ENCODE peak calls at places on chromosomes 11 and 22, in nine cellular contexts. H is mammary epithelial cell, D is upper lobe of left lung, X is AG04449, M is spleen, E is left ventricle myocardium inferior, K is choroid plexus epithelial cell, B is BJ, L is cardiac muscle cell. G is an unnamed sample.

GRCh38 chr11:71251761-71252433 is 480 bp downstream of the SHANK2 start:
- DNase-seq in H (no peak), D (peak), X (no peak), M (peak), E (no peak), K (no peak), B (no peak), L (peak), G (no peak)

GRCh38 chr11:100882957-100883356 is 195.9 kb downstream of the ARHGAP42 start:
- DNase-seq in H (no peak), D (no peak), X (no peak), M (no peak), E (no peak), K (no peak), B (no peak), L (no peak), G (no peak)

GRCh38 chr22:23121026-23121823 is 20.6 kb downstream of the RSPH14 start:
- DNase-seq in H (no peak), D (no peak), X (no peak), M (no peak), E (no peak), K (no peak), B (no peak), L (no peak), G (no peak)

GRCh38 chr11:31815743-31816466 is 4.8 kb upstream of the PAX6 start:
- DNase-seq in H (no peak), D (peak), X (no peak), M (peak), E (no peak), K (no peak), B (no peak), L (no peak), G (no peak)

GRCh38 chr11:58788355-58789023 is 56.0 kb downstream of the GLYATL2 start:
- DNase-seq in H (peak), D (no peak), X (no peak), M (no peak), E (no peak), K (peak), B (no peak), L (peak), G (no peak)

GRCh38 chr11:81959341-81959740 is 774.3 kb downstream of the FAM181B start:
- DNase-seq in H (no peak), D (no peak), X (no peak), M (no peak), E (no peak), K (peak), B (no peak), L (no peak), G (no peak)

GRCh38 chr22:41845380-41846267 is 12.7 kb downstream of the SREBF2 start:
- DNase-seq in H (no peak), D (no peak), X (no peak), M (no peak), E (no peak), K (no peak), B (no peak), L (no peak), G (no peak)

GRCh38 chr11:124751741-124752470 is at the start of gene VSIG2:
- DNase-seq in H (no peak), D (peak), X (no peak), M (peak), E (no peak), K (no peak), B (no peak), L (no peak), G (no peak)

GRCh38 chr11:16981651-16982194 is 32.5 kb downstream of the PLEKHA7 start:
- DNase-seq in H (peak), D (no peak), X (no peak), M (peak), E (no peak), K (peak), B (peak), L (peak), G (no peak)

GRCh38 chr11:126635511-126635910 is 280.0 kb downstream of the ST3GAL4 start:
- DNase-seq in H (no peak), D (no peak), X (no peak), M (no peak), E (no peak), K (no peak), B (no peak), L (no peak), G (no peak)

GRCh38 chr11:103907548-103908455 is 128.6 kb upstream of the DDI1 start:
- DNase-seq in H (peak), D (no peak), X (no peak), M (no peak), E (no peak), K (peak), B (no peak), L (peak), G (no peak)

GRCh38 chr22:19571207-19571795 is 47.1 kb upstream of the CLDN5 start:
- DNase-seq in H (no peak), D (no peak), X (no peak), M (no peak), E (no peak), K (peak), B (no peak), L (peak), G (no peak)

GRCh38 chr11:78691215-78691614 is 116.6 kb upstream of the NARS2 start:
- DNase-seq in H (no peak), D (no peak), X (no peak), M (no peak), E (no peak), K (no peak), B (no peak), L (no peak), G (no peak)

GRCh38 chr22:49063040-49063329 is 764.7 kb downstream of the BRD1 start:
- DNase-seq in H (no peak), D (no peak), X (no peak), M (no peak), E (no peak), K (no peak), B (no peak), L (no peak), G (no peak)

GRCh38 chr11:90722552-90723190 is 499.8 kb upstream of the CHORDC1 start:
- DNase-seq in H (peak), D (no peak), X (no peak), M (no peak), E (no peak), K (peak), B (no peak), L (peak), G (no peak)

GRCh38 chr11:115197433-115197832 is 306.8 kb downstream of the CADM1 start:
- DNase-seq in H (peak), D (no peak), X (no peak), M (no peak), E (no peak), K (no peak), B (no peak), L (no peak), G (no peak)

GRCh38 chr11:76107946-76108345 is 98.4 kb downstream of the WNT11 start:
- DNase-seq in H (no peak), D (no peak), X (no peak), M (no peak), E (no peak), K (no peak), B (no peak), L (no peak), G (no peak)

GRCh38 chr11:75262961-75263852 is 22.6 kb downstream of the TPBGL start:
- DNase-seq in H (no peak), D (no peak), X (no peak), M (peak), E (no peak), K (no peak), B (no peak), L (no peak), G (no peak)

GRCh38 chr11:60987577-60988277 is 16.2 kb downstream of the CD6 start:
- DNase-seq in H (no peak), D (no peak), X (no peak), M (no peak), E (no peak), K (no peak), B (no peak), L (no peak), G (no peak)

GRCh38 chr22:24992946-24993345 is 40.4 kb downstream of the KIAA1671 start:
- DNase-seq in H (no peak), D (no peak), X (no peak), M (no peak), E (no peak), K (no peak), B (no peak), L (no peak), G (no peak)

GRCh38 chr11:1338201-1339065 is 29.0 kb upstream of the TOLLIP start:
- DNase-seq in H (no peak), D (no peak), X (no peak), M (no peak), E (no peak), K (no peak), B (no peak), L (no peak), G (peak)

GRCh38 chr11:109697140-109697843 is 275.3 kb downstream of the C11orf87 start:
- DNase-seq in H (peak), D (peak), X (no peak), M (peak), E (no peak), K (peak), B (no peak), L (peak), G (no peak)

GRCh38 chr11:72629266-72629665 is 45.0 kb downstream of the PDE2A start:
- DNase-seq in H (no peak), D (no peak), X (no peak), M (no peak), E (peak), K (no peak), B (no peak), L (no peak), G (no peak)

GRCh38 chr22:30079952-30080533 is at the start of gene HORMAD2:
- DNase-seq in H (no peak), D (peak), X (no peak), M (no peak), E (no peak), K (peak), B (no peak), L (peak), G (no peak)

GRCh38 chr11:75291741-75292140 is 51.2 kb downstream of the TPBGL start:
- DNase-seq in H (no peak), D (no peak), X (no peak), M (no peak), E (no peak), K (no peak), B (no peak), L (no peak), G (no peak)

GRCh38 chr11:61350336-61350735 is 11.3 kb downstream of the CYB561A3 start:
- DNase-seq in H (no peak), D (no peak), X (no peak), M (no peak), E (no peak), K (no peak), B (no peak), L (no peak), G (no peak)

GRCh38 chr11:42972741-42973140 is 339.1 kb upstream of the API5 start:
- DNase-seq in H (no peak), D (no peak), X (no peak), M (no peak), E (no peak), K (no peak), B (no peak), L (no peak), G (no peak)

GRCh38 chr22:20551805-20552449 is 44.5 kb downstream of the MED15 start:
- DNase-seq in H (no peak), D (no peak), X (no peak), M (peak), E (no peak), K (peak), B (no peak), L (peak), G (no peak)

GRCh38 chr11:108927791-108928545 is 263.1 kb downstream of the DDX10 start:
- DNase-seq in H (no peak), D (no peak), X (no peak), M (no peak), E (no peak), K (peak), B (no peak), L (no peak), G (no peak)

GRCh38 chr11:12271241-12271640 is 106.1 kb upstream of the PARVA start:
- DNase-seq in H (no peak), D (peak), X (no peak), M (no peak), E (no peak), K (no peak), B (no peak), L (no peak), G (no peak)

GRCh38 chr11:45266693-45267451 is 19.3 kb downstream of the SYT13 start:
- DNase-seq in H (no peak), D (no peak), X (no peak), M (no peak), E (no peak), K (no peak), B (no peak), L (no peak), G (no peak)

GRCh38 chr22:37169947-37170688 is 17.9 kb downstream of the C1QTNF6 start:
- DNase-seq in H (no peak), D (no peak), X (no peak), M (peak), E (no peak), K (no peak), B (no peak), L (no peak), G (no peak)

GRCh38 chr11:22331771-22332170 is 6.4 kb upstream of the SLC17A6 start:
- DNase-seq in H (no peak), D (no peak), X (no peak), M (no peak), E (no peak), K (peak), B (no peak), L (no peak), G (no peak)

DNA sequence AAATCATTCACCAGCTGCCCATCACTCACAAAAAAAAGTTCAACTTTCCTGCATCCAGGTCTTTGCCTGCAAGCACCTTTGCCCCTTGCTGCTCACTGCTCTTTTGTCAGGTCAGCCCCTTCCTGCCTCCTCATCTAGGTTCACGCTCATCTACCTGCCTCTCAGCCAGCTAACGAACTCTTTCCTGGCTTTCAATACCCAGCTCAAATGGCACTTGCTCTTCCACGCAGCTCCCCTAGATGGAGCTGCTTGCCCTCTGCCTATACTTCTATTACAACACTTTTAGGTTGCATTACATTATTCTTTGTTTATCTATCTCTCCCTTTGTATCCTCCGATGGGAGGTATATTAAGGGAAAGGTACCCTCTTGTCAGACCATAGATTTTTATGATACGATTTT is 78.9 kb upstream of the TBCEL start:
- DNase-seq in H (no peak), D (no peak), X (no peak), M (no peak), E (no peak), K (no peak), B (no peak), L (no peak), G (no peak)
- TF ChIP-seq CTCF in H (peak), D (no peak), X (no peak), M (no peak), E (peak), K (peak), B (peak), L (no peak), G (no peak)

GRCh38 chr11:64312947-64313346 is 4.4 kb downstream of the TRMT112 start:
- DNase-seq in H (no peak), D (no peak), X (no peak), M (no peak), E (no peak), K (no peak), B (no peak), L (no peak), G (no peak)

GRCh38 chr11:64317325-64317960 is at the start of gene TRMT112:
- DNase-seq in H (peak), D (peak), X (peak), M (peak), E (peak), K (peak), B (peak), L (peak), G (peak)

GRCh38 chr11:64314805-64315561 is 2.4 kb downstream of the TRMT112 start:
- DNase-seq in H (no peak), D (peak), X (no peak), M (no peak), E (no peak), K (no peak), B (no peak), L (no peak), G (no peak)

GRCh38 chr11:64313491-64314145 is 3.7 kb downstream of the TRMT112 start:
- DNase-seq in H (no peak), D (peak), X (no peak), M (peak), E (peak), K (no peak), B (no peak), L (peak), G (no peak)

DNA sequence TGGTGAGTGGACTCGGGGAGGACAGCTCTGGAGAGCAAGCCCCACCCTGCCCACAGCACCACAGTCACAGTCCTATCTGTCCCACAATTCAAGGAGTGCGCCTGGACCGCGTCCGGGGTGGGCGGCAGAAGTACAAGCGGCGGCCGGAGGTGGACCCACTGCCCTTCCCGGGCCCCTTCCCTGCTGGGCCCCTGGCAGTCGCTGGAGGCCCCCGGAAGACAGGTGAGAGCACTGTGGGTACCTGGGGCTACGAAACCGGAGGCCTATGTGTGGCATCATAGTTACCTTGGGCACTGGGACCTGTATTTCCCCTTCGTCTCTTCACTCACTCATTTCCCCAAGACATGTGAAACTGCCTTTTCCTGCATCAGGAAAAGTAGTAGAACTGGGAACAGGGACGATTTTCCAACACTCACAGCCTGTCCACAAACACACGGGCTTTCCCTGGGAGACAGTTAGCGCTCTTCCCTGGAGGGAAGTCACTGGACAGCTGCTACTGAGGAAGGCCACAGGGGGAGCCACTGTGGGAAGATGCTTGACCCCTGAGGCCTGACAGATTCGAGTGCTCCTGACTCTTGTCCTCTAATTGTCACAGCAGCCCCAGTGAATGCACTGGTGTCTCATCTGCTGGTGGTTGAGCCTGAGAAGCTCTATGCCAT is 3.1 kb downstream of the TRMT112 start:
- DNase-seq in H (no peak), D (no peak), X (no peak), M (no peak), E (no peak), K (no peak), B (no peak), L (no peak), G (no peak)
- TF ChIP-seq CTCF in H (no peak), D (no peak), X (no peak), M (no peak), E (no peak), K (peak), B (peak), L (peak), G (no peak)

DNA sequence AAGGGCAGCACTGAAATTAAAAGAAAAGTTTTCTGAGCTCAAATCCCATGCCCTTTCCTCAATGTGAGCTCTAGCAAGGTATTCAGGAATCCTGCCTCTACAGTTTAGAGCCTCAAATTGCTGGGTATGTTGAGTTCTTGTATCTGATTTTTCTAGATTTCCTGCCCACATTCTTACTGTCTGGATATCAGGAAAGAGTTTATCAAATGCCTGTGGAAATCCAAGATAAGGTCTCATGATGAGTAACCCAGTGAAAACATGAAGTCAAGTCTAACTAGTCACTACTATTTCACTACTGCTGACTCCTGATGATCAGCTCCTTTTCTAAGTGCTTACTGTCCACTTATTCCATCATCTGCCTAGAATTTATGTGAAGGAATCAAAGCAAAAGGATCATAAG is 29.8 kb downstream of the LIMK2 start:
- DNase-seq in H (no peak), D (no peak), X (peak), M (no peak), E (no peak), K (peak), B (no peak), L (peak), G (no peak)
- TF ChIP-seq CTCF in H (no peak), D (no peak), X (peak), M (no peak), E (no peak), K (peak), B (peak), L (peak), G (no peak)

GRCh38 chr11:93225642-93226041 is 27.9 kb upstream of the SLC36A4 start:
- DNase-seq in H (no peak), D (no peak), X (no peak), M (no peak), E (no peak), K (peak), B (no peak), L (peak), G (no peak)
- TF ChIP-seq CTCF in H (peak), D (no peak), X (no peak), M (peak), E (peak), K (peak), B (peak), L (peak), G (no peak)

DNA sequence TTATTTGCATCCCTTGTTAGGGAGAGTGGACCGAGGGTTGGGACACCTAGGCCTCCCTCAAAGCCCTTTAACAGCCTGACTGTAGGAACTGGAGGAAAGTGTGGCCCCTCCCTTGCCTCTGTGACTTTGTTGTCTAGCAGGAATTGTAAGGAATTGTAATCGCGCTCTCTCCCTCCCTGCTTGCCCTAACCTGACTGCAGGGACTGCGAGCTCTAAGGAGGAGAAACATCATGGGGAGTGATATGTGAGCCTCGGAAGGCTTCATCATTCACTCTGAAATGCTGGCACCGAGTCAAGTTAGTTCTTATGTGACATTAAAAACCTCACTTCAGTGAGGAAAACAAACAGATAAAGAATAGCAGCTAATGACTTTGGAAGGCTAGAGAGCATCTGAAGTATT is 58.7 kb upstream of the NTM start:
- DNase-seq in H (no peak), D (no peak), X (no peak), M (no peak), E (no peak), K (no peak), B (no peak), L (no peak), G (no peak)
- TF ChIP-seq CTCF in H (no peak), D (no peak), X (no peak), M (no peak), E (no peak), K (no peak), B (no peak), L (no peak), G (no peak)

DNA sequence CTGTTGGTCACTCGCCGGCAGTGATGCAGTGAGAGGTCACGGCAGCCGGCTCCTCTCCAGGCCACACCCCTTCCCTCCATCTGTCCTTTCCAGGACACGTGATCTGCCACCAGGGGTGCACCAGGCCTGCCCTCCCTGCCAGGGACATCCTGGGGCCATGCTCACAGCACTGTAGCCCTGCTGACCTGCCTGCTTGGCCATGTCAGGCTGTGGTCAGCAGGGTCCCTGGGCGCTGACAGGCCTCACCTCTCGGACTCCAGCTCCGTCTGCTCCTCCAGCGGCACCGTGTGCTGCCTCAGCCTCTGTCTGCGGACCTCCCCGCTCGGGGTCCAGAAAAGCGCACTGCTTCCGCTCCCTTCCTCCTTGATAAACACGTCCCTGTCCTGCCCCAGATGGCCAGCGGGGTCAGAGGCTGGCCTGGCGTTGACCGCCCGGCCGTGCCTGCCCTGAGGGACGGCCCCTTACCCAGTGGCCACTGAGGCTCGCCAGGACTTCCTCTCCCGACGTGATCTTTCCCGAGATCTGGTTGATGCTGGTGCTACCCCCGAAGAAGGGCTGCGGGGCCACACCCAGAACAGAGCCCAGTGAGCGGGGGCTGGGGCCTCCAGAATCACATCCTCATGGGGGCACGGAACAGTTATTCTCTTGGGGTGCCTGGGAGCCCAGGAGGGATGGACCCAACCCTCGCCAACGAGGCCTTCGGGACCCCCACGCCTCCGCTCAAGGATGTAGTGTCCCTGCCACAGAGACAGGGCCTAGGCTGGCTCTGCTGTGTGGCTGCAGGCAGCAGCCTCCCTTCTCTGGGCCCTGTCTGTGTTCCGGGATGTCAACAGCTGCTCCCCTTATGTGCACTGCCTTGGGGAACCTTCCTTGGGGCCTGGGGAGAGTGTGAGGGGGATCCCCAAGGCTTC is 36.3 kb upstream of the CARS1 start:
- DNase-seq in H (no peak), D (peak), X (no peak), M (no peak), E (no peak), K (no peak), B (no peak), L (no peak), G (no peak)
- TF ChIP-seq CTCF in H (no peak), D (no peak), X (no peak), M (no peak), E (no peak), K (no peak), B (no peak), L (no peak), G (no peak)

G was measured in omental fat pad.